ENCODE peak calls at places on chromosomes 16 and 17, in six cellular contexts. K is H1, Y is ovary, W is K562, O is tibial nerve, L is A549. F is an unnamed sample.
A peak's percentile ranks its signal among the peaks of the same experiment; 100 is the strongest.

GRCh38 chr16:14070877-14071575 is at the start of gene MRTFB:
- DNase-seq in Y (peak; percentile 88), K (peak; percentile 74), L (peak; percentile 74), W (peak; percentile 92), O (peak; percentile 50), F (peak; percentile 88)

GRCh38 chr17:17126131-17127110 is 79.7 kb downstream of the PLD6 start:
- DNase-seq in O (no peak), Y (no peak), L (no peak), K (no peak), W (no peak), F (no peak)

GRCh38 chr17:74190154-74190553 is 13.3 kb upstream of the RPL38 start:
- DNase-seq in Y (no peak), W (peak; percentile 84), O (no peak), L (peak; percentile 73), K (no peak), F (no peak)

GRCh38 chr16:53518550-53519416 is 15.8 kb upstream of the AKTIP start:
- DNase-seq in L (no peak), O (peak; percentile 37), K (no peak), Y (no peak), W (no peak), F (peak; percentile 58)

GRCh38 chr17:80104956-80105375 is 3.6 kb downstream of the GAA start:
- DNase-seq in K (no peak), O (no peak), W (no peak), L (no peak), Y (peak; percentile 33), F (no peak)

GRCh38 chr16:74437-75318 is 2.2 kb upstream of the RHBDF1 start:
- DNase-seq in W (no peak), L (no peak), O (no peak), Y (no peak), K (no peak), F (no peak)

GRCh38 chr16:56344518-56345405 is 80.6 kb downstream of the AMFR start:
- DNase-seq in K (no peak), Y (no peak), O (no peak), L (no peak), W (peak; percentile 44), F (no peak)

GRCh38 chr16:85330694-85331188 is 218.5 kb upstream of the CIBAR2 start:
- DNase-seq in W (peak; percentile 86), L (peak; percentile 79), Y (no peak), K (no peak), O (no peak), F (no peak)

GRCh38 chr17:81086789-81087551 is 52.0 kb downstream of the BAIAP2 start:
- DNase-seq in O (no peak), W (no peak), Y (no peak), K (no peak), L (no peak), F (peak; percentile 59)

GRCh38 chr17:77363821-77364361 is 223.1 kb downstream of the SEC14L1 start:
- DNase-seq in O (no peak), L (no peak), Y (peak; percentile 83), W (peak; percentile 72), K (no peak), F (no peak)

GRCh38 chr16:62038225-62038624 is 2.0 kb upstream of the CDH8 start:
- DNase-seq in W (no peak), L (no peak), K (no peak), O (no peak), Y (no peak), F (no peak)

GRCh38 chr17:53628011-53628410 is 194.7 kb upstream of the KIF2B start:
- DNase-seq in L (no peak), Y (no peak), W (no peak), O (no peak), K (no peak), F (no peak)

DNA sequence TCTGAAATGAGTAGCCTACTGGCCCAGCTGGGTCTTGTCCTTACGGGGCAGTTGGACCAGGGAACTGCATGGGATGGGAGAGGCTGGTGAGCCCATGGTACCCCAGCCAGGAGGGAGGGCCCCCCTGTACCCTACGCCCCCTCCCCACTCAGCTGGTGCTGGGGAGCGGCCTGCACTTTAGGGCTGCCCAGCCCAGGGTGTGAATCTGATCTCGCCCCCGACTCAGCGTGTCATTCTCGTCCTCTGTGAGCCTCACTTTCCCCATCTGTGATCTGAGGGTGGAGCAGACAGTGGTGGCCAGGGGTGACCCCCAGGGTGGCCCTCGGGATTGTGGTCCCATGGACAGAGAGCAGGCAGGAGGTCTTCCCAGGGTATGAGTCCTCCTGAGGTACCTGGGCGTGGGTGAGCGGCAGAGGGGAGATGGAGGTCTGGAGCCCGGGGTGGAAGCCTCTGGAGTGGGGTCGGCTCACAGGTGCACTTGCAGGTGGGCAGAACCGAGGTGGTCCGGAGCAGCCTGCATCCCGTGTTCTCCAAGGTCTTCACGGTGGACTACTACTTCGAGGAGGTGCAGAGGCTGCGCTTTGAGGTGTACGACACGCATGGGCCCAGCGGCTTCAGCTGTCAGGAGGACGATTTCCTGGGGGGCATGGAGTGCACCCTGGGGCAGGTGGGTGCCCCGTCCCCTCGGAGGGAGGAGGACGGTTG is 1.6 kb downstream of the CPNE7 start:
- DNase-seq in O (no peak), L (no peak), Y (no peak), W (no peak), K (no peak), F (no peak)
- H3K4me3 ChIP-seq in O (no peak overlapping the region), L (peak overlapping the region; percentile 73), Y (no peak overlapping the region), W (peak overlapping the region; percentile 57), K (no peak overlapping the region), F (no peak overlapping the region)

DNA sequence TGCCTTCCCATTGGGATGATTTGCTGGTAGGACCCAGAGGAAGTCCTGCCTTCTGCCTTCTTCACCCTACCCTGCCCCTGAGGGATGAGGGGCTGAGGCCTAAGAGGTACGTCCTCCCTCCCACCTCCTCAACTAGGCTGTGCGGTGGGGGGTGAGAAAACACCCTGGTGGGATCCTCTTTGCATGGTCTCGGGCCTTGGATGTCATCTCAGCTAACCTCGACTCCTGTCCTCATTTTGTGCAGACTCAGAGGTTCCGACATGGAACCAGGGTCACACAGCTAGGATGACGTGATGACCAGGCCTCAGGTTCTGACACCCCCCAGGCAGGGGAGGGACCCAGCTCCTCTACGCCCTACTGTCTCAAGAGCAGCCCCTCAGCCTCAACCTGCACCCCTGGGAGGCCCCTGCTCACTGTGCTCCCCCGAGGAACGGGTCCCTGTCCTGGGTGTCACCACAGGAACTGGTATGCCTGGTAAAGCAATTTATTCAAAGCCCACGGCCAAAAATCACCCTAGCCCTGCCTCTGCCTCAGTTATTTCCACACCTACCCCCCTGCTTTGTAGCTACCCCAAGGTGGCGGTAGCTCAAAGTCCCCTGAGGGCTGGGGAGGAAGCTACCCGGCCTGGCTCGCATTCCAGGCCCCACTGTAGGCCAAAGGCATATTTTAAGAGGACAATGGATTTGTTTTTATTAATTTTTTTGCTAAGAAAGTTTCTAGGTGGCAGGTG is 17.5 kb downstream of the UNC13D start:
- DNase-seq in K (no peak), W (no peak), L (no peak), O (no peak), Y (no peak), F (no peak)
- TF ChIP-seq POLR2A in K (no peak), W (peak; percentile 3), L (no peak), O (no peak), Y (no peak), F (no peak)

GRCh38 chr17:67544364-67544763 is 167.3 kb downstream of the PITPNC1 start:
- DNase-seq in L (no peak), W (no peak), O (no peak), Y (no peak), K (no peak), F (no peak)

GRCh38 chr17:67548693-67549092 is 169.0 kb upstream of the NOL11 start:
- DNase-seq in W (no peak), K (no peak), O (no peak), L (no peak), Y (no peak), F (no peak)

GRCh38 chr17:67542219-67543114 is 165.4 kb downstream of the PITPNC1 start:
- DNase-seq in K (no peak), Y (no peak), W (no peak), L (no peak), O (no peak), F (no peak)

GRCh38 chr17:67549787-67550186 is 167.9 kb upstream of the NOL11 start:
- DNase-seq in L (no peak), Y (no peak), W (no peak), K (no peak), O (no peak), F (no peak)

GRCh38 chr17:67546578-67547527 is 169.8 kb downstream of the PITPNC1 start:
- DNase-seq in W (no peak), O (no peak), K (no peak), L (peak; percentile 21), Y (peak; percentile 55), F (peak; percentile 87)
- TF ChIP-seq EP300 in W (no peak), O (no peak), K (no peak), L (no peak), Y (no peak), F (peak; percentile 35)

DNA sequence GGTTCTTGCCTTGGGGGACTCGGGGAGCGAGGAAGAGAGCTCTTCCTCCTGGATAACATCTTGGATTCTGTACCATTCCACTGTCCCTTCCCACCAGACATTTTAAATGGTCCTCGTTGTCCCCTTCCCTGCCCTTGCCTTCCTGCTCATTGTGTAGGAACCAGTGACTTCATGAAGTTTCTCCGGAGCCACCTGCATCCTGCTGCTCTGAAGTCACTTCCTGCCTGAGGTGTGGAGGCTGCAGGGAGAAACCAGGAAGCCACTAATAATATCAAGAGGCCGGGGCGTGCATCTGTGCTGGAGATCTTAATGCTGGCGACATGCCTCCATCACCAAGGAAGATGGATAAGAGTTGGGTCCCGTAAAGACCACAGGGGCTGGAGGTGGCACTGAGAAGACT is 6.2 kb upstream of the SLC16A13 start:
- DNase-seq in Y (no peak), K (no peak), W (no peak), L (no peak), O (no peak), F (no peak)
- H3K4me3 ChIP-seq in Y (no peak overlapping the region), K (no peak overlapping the region), W (no peak overlapping the region), L (no peak overlapping the region), O (no peak overlapping the region), F (no peak overlapping the region)

DNA sequence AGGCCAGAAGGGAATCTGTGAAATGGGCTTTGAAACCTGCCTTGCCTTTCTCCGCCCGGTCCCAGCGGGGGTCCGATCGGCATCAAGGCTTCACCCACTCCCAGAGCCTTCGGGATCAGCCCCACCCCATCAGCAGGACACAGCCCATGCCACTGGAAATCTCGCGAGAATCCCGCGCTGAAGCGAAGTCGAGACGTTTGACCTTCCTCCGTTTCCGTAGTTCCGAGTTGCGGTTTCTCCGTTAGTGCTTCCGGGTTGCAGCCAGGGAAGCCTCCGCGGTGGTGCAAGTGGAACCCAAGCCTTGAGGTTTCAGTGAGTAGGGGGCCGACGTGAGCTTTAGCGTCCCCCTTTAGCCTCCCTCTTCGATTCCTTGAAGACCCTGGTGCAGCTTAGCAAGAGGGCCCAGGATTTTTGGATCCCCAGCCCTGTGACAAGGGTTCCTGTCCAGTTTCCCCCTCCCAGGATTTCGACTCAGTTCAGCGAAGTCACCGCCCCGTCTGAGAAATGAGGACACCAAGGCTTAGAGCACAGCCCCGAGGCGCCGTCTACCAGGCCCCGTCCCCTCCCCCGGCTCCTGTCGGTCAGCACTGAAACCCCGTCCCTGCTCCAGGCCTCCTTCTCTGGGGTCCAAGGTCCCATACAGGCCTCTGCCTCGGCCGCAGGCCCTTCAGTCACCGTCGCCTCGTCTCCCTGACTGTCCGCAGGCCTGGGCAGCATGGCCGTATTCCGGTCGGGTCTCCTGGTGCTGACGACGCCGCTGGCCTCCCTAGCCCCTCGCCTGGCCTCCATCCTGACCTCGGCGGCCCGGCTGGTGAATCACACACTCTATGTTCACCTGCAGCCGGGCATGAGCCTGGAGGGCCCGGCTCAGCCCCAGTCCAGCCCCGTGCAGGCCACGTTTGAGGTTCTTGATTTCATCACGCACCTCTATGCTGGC is at the start of gene COASY:
- DNase-seq in W (peak; percentile 92), Y (peak; percentile 96), K (peak; percentile 93), L (peak; percentile 99), O (peak; percentile 97), F (peak; percentile 96)
- TF ChIP-seq POLR2A in W (peak; percentile 85), Y (peak; percentile 55), K (no peak), L (peak; percentile 54), O (no peak), F (no peak)

F was measured in stomach.